ENCODE peak calls at places on chromosome 4, in eight cellular contexts. I is astrocyte; Z is astrocyte of the cerebellum; S is AG08396; F is stimulated activated CD8-positive, alpha-beta memory T cell treated with anti-CD3 and anti-CD28 coated beads, Interleukin-15, amount 100 ng/mL, for 24 hours; Q is CD8-positive, alpha-beta memory T cell; V is nucleus accumbens; H is activated CD4-positive, alpha-beta T cell treated with anti-CD3 and anti-CD28 coated beads for 24 hours. M is an unnamed sample.

GRCh38 chr4:52657630-52658501 is 1.2 kb downstream of the USP46 start:
- DNase-seq in Z (no peak), F (no peak), Q (no peak), S (peak), I (no peak), H (no peak), V (peak), M (no peak)

GRCh38 chr4:129543299-129543698 is 447.3 kb downstream of the C4orf33 start:
- DNase-seq in Z (no peak), S (no peak), I (no peak), V (no peak), Q (no peak), H (no peak), F (no peak), M (no peak)

GRCh38 chr4:1795304-1796195 is 2.5 kb downstream of the FGFR3 start:
- DNase-seq in F (no peak), H (no peak), Q (no peak), Z (no peak), S (no peak), V (no peak), I (no peak), M (no peak)

GRCh38 chr4:111961806-111962205 is 183.4 kb upstream of the FAM241A start:
- DNase-seq in V (no peak), Z (no peak), Q (no peak), F (no peak), S (no peak), H (no peak), I (peak), M (no peak)

GRCh38 chr4:140800686-140801085 is 44.5 kb upstream of the TBC1D9 start:
- DNase-seq in Z (no peak), Q (no peak), F (no peak), S (no peak), H (no peak), V (no peak), I (no peak), M (no peak)

GRCh38 chr4:38856046-38856445 is 571 bp downstream of the TLR6 start:
- DNase-seq in H (no peak), F (no peak), V (no peak), S (no peak), Q (no peak), Z (no peak), I (no peak), M (no peak)

GRCh38 chr4:185799442-185799841 is 12.6 kb downstream of the SORBS2 start:
- DNase-seq in F (no peak), V (no peak), S (no peak), Z (no peak), H (no peak), I (no peak), Q (no peak), M (no peak)

GRCh38 chr4:55397024-55397520 is 1.3 kb downstream of the TMEM165 start:
- DNase-seq in F (no peak), H (no peak), Z (no peak), V (no peak), I (peak), Q (no peak), S (no peak), M (no peak)

GRCh38 chr4:31045724-31046318 is 325.7 kb downstream of the PCDH7 start:
- DNase-seq in I (peak), Q (no peak), S (no peak), H (no peak), F (no peak), V (no peak), Z (peak), M (no peak)

GRCh38 chr4:104451573-104451972 is 43.1 kb downstream of the CXXC4 start:
- DNase-seq in I (peak), Z (peak), V (no peak), S (no peak), Q (no peak), H (no peak), F (no peak), M (no peak)

GRCh38 chr4:153643406-153644016 is 40.6 kb upstream of the TLR2 start:
- DNase-seq in Z (peak), S (peak), H (no peak), V (no peak), I (peak), F (no peak), Q (peak), M (no peak)

GRCh38 chr4:151719045-151719743 is 41.6 kb downstream of the GATB start:
- DNase-seq in V (no peak), Z (no peak), I (no peak), H (no peak), F (no peak), S (no peak), Q (no peak), M (no peak)

GRCh38 chr4:76546282-76547166 is 111.5 kb downstream of the SHROOM3 start:
- DNase-seq in F (no peak), Q (no peak), I (peak), S (peak), H (no peak), Z (peak), V (no peak), M (no peak)

GRCh38 chr4:176964116-176964691 is 171.5 kb upstream of the VEGFC start:
- DNase-seq in I (no peak), H (no peak), Z (no peak), F (no peak), S (no peak), Q (no peak), V (no peak), M (no peak)

GRCh38 chr4:67436742-67437141 is 108.6 kb downstream of the CENPC start:
- DNase-seq in S (no peak), Q (no peak), V (no peak), F (no peak), H (no peak), Z (no peak), I (peak), M (no peak)

GRCh38 chr4:2623442-2623841 is 87.0 kb downstream of the FAM193A start:
- DNase-seq in V (no peak), H (no peak), F (no peak), S (no peak), Z (no peak), I (no peak), Q (no peak), M (no peak)

M was measured in natural killer cell.